ENCODE peak calls at places on chromosomes 7 and 10, in five cellular contexts. U is Panc1, Q is HCT116, B is K562, K is A549. P is an unnamed sample.

GRCh38 chr10:110373059-110373458 is 68.3 kb upstream of the SMNDC1 start:
- ATAC-seq in Q (peak; percentile 59), K (peak; percentile 64), B (no peak), U (peak; percentile 31), P (no peak)

GRCh38 chr7:106793015-106793651 is 71.9 kb upstream of the PIK3CG start:
- ATAC-seq in B (peak; percentile 53), K (peak; percentile 39), Q (peak; percentile 69), U (peak; percentile 60), P (no peak)

GRCh38 chr7:91183408-91183807 is 80.8 kb upstream of the FZD1 start:
- ATAC-seq in U (no peak), Q (no peak), K (no peak), B (no peak), P (no peak)

GRCh38 chr7:100142461-100142860 is 6.3 kb upstream of the LAMTOR4 start:
- ATAC-seq in U (no peak), K (no peak), Q (no peak), B (no peak), P (no peak)

GRCh38 chr10:12130237-12130872 is 878 bp downstream of the SEC61A2 start:
- ATAC-seq in Q (peak; percentile 64), U (peak; percentile 59), B (peak; percentile 72), K (peak; percentile 87), P (no peak)

GRCh38 chr7:148336411-148336810 is 254.2 kb upstream of the C7orf33 start:
- ATAC-seq in K (no peak), U (no peak), Q (no peak), B (no peak), P (no peak)

GRCh38 chr7:45699726-45700390 is 125.7 kb downstream of the ADCY1 start:
- ATAC-seq in B (no peak), K (no peak), Q (no peak), U (no peak), P (peak; percentile 30)

GRCh38 chr10:43955978-43956377 is 307.3 kb upstream of the ZNF32 start:
- ATAC-seq in B (no peak), Q (no peak), K (no peak), U (no peak), P (no peak)

GRCh38 chr7:151590801-151591771 is 71.4 kb upstream of the RHEB start:
- ATAC-seq in B (peak; percentile 76), U (peak; percentile 55), K (no peak), Q (no peak), P (no peak)

GRCh38 chr7:25116621-25117020 is 8.4 kb downstream of the CYCS start:
- ATAC-seq in Q (no peak), K (peak; percentile 7), U (no peak), B (peak; percentile 41), P (no peak)

GRCh38 chr10:121426307-121426706 is 171.9 kb downstream of the FGFR2 start:
- ATAC-seq in U (peak; percentile 77), K (peak; percentile 80), Q (peak; percentile 89), B (peak; percentile 83), P (no peak)

GRCh38 chr10:129501652-129502436 is 34.8 kb downstream of the MGMT start:
- ATAC-seq in Q (no peak), K (no peak), U (no peak), B (no peak), P (no peak)

GRCh38 chr7:47988496-47989386 is 9.3 kb upstream of the HUS1 start:
- ATAC-seq in K (peak; percentile 79), U (no peak), B (peak; percentile 45), Q (peak; percentile 83), P (no peak)

GRCh38 chr7:96238976-96239766 is 82.7 kb downstream of the SLC25A13 start:
- ATAC-seq in Q (no peak), K (no peak), B (no peak), U (no peak), P (no peak)

GRCh38 chr10:76086571-76087260 is 655.3 kb downstream of the LRMDA start:
- ATAC-seq in B (peak; percentile 84), U (no peak), Q (peak; percentile 83), K (peak; percentile 94), P (peak; percentile 88)

GRCh38 chr7:25586513-25586912 is 358.2 kb upstream of the NPVF start:
- ATAC-seq in B (no peak), U (no peak), K (no peak), Q (no peak), P (no peak)

GRCh38 chr10:3636356-3637181 is 148.4 kb downstream of the KLF6 start:
- ATAC-seq in Q (peak; percentile 80), K (no peak), U (no peak), B (no peak), P (no peak)

GRCh38 chr10:54496852-54497251 is 304.2 kb downstream of the PCDH15 start:
- ATAC-seq in Q (no peak), B (no peak), K (no peak), U (no peak), P (no peak)

GRCh38 chr7:141094336-141095070 is 20.6 kb downstream of the TMEM178B start:
- ATAC-seq in B (no peak), K (no peak), Q (no peak), U (no peak), P (no peak)

GRCh38 chr7:66698652-66699205 is 41.8 kb upstream of the RABGEF1 start:
- ATAC-seq in B (no peak), U (no peak), K (no peak), Q (no peak), P (no peak)

GRCh38 chr7:115087437-115087836 is 165.5 kb downstream of the MDFIC start:
- ATAC-seq in B (no peak), K (peak; percentile 61), U (no peak), Q (peak; percentile 63), P (peak; percentile 67)

GRCh38 chr7:140640727-140641531 is at the start of gene DENND2A:
- ATAC-seq in U (peak; percentile 36), Q (no peak), K (peak; percentile 38), B (no peak), P (peak; percentile 65)

GRCh38 chr7:139570119-139570518 is 46.6 kb downstream of the CLEC2L start:
- ATAC-seq in U (no peak), B (no peak), K (no peak), Q (no peak), P (no peak)
- TF ChIP-seq CTCF in U (no peak), B (peak; percentile 37), K (peak; percentile 10), Q (no peak), P (no peak)

DNA sequence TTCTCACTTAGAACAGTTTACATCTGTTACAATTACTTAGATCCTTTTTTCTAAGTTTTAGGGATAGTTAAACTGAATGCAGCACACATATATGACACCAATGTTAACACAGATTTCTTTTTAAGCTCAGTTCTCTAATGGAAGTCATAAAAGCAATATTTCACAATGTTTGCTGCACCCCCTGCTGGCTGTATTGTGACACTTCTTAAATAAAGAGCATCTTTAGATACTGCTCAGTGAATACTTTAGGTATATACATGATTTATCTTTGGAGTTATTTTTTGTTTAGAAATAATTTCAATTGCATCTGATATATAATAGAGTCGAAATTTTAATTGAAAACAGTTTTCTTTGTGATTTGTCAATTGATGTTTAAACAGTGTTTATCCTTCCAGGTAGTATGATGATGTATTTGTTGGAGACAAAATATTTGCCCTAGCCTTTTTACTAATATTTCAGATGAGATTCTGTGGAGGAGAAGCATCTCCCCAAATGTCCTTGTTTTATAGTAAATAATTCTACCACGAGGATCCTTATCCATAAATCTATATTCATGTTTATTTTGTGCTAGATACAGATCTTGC is 174.4 kb downstream of the ST7 start:
- ATAC-seq in U (peak; percentile 73), Q (peak; percentile 55), K (peak; percentile 71), B (peak; percentile 79), P (peak; percentile 54)
- H3K4me1 ChIP-seq in U (peaks cover 27% of the 10 kb centered on the region), Q (peaks cover 33% of the 10 kb centered on the region), K (peaks cover 74% of the 10 kb centered on the region), B (peaks cover 15% of the 10 kb centered on the region), P (peaks cover 7% of the 10 kb centered on the region)

DNA sequence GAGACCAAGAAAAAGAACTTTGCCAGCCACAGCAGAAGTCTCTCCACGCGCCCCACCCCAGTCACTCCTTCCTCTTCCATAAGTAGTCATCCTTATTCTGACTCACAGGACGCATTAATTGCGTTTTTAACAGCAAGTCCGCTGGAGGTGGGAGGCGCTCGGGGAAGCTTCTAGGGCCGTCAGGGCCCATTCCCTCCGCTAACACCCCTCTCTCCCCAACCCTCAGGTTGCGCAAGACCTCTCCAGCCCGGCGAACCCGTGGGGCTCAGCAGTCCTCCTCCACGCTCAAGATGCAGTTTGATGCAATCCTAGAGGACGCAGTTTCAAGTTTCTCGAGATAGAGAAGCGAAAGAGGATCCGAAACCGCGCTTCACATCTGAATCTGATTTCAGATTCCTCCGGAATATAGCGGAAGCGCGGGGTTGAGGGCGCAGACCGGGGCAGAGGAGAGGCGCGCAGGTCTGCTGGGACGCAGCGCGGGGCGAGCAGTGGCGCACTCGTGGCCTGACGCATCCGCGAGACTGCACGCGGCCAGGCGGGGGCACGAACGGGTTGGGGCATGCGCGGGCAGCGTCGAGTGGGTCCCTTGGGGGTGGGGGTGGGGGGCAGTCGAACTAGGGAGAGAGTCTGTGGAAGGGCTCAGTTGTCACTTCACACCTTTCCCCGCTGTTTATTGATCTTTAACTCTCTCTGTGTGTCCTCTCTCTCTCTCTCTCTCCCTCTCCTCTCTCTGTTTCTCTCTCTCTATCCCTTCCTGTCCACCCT is 37.8 kb upstream of the PSAP start:
- ATAC-seq in B (peak; percentile 91), U (peak; percentile 88), Q (peak; percentile 95), K (peak; percentile 94), P (peak; percentile 93)
- TF ChIP-seq CTCF in B (peak; percentile 13), U (no peak), Q (no peak), K (peak; percentile 8), P (no peak)

DNA sequence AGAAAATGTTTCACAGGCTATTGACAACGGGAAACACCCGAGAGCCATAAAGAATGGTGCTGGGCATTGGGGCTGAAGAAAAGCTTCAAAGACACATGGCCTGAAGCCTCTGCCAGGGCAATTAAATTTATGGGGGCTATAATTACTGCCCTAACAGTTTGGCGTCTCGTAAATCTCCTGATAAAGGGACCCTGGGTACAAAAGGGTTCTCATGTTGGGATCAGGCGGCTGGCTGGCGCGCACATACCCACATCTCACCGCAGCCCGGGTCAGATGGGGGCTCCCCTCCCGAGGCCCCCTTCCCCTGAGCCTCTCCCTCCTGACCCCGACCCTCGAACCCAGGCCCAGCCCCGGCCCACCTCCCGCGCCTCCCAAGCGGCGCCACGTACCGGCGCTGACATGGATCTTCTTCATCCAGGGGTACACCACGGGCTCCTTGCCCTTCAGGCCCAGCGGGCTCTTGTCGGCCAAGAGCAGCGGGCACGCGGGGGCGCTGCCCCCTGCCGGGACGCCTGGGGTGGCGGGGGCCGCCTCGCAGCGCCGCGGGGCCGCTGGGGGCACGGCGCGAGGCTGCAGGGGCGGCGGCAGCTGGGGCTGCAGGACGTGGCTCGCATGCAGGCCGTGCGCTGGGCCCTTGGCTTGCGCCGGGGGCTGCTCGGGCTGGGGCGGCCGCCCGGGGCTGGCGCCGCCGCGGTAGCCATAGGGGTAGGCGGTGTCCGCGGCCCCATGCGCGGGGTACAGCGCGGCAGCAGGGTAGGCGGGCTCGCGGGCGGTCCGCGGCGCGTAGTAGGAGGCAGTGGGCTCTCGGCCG is 623 bp downstream of the HOXA4 start:
- ATAC-seq in Q (peak; percentile 60), B (no peak), K (peak; percentile 26), U (no peak), P (peak; percentile 44)
- H3K4me1 ChIP-seq in Q (peaks cover 75% of the 10 kb centered on the region), B (no peaks in the 10 kb centered on the region), K (peaks cover 23% of the 10 kb centered on the region), U (peaks cover 74% of the 10 kb centered on the region), P (peaks cover 88% of the 10 kb centered on the region)

GRCh38 chr7:50628469-50629084 is 63.4 kb upstream of the DDC start:
- ATAC-seq in B (no peak), Q (no peak), K (no peak), U (no peak), P (no peak)
- TF ChIP-seq CTCF in B (no peak), Q (no peak), K (no peak), U (no peak), P (no peak)